ENCODE peak calls at places on chromosomes 6 and 20, in seven cellular contexts. B, H, P, K, D, O and C are unnamed samples.

GRCh38 chr6:2542858-2543218 is 207.9 kb downstream of the MYLK4 start:
- DNase-seq in O (peak; percentile 88), H (peak; percentile 10), B (no peak), D (peak; percentile 47), K (peak; percentile 39), P (no peak), C (peak; percentile 2)

GRCh38 chr6:317452-318144 is 25.3 kb downstream of the DUSP22 start:
- DNase-seq in D (no peak), B (peak; percentile 72), P (peak; percentile 79), K (no peak), O (no peak), H (no peak), C (no peak)

GRCh38 chr6:130708338-130708737 is 118.9 kb upstream of the SMLR1 start:
- DNase-seq in D (no peak), H (peak; percentile 10), O (no peak), P (no peak), K (peak; percentile 34), B (no peak), C (peak; percentile 74)

GRCh38 chr6:82712826-82713225 is 349.2 kb downstream of the TPBG start:
- DNase-seq in K (no peak), O (no peak), D (no peak), B (no peak), H (no peak), P (no peak), C (no peak)

GRCh38 chr20:38330638-38331037 is 15.6 kb upstream of the LBP start:
- DNase-seq in B (no peak), D (no peak), P (no peak), O (no peak), H (no peak), K (no peak), C (no peak)

GRCh38 chr6:97147421-97147820 is 135.6 kb downstream of the MMS22L start:
- DNase-seq in B (no peak), H (no peak), K (no peak), D (no peak), P (no peak), O (no peak), C (no peak)

GRCh38 chr6:5490495-5491069 is 229.3 kb downstream of the FARS2 start:
- DNase-seq in K (no peak), D (no peak), P (no peak), O (no peak), B (no peak), H (no peak), C (no peak)

GRCh38 chr6:11298651-11299420 is 66.4 kb upstream of the NEDD9 start:
- DNase-seq in B (no peak), K (no peak), O (peak; percentile 49), P (no peak), H (no peak), D (no peak), C (no peak)

GRCh38 chr20:3563548-3564177 is 92.8 kb downstream of the ATRN start:
- DNase-seq in P (no peak), O (peak; percentile 54), H (peak; percentile 62), K (peak; percentile 7), B (no peak), D (no peak), C (peak; percentile 60)

GRCh38 chr20:50172347-50173013 is 18.1 kb upstream of the CEBPB start:
- DNase-seq in H (peak; percentile 69), O (peak; percentile 60), K (no peak), D (peak; percentile 93), P (peak; percentile 87), B (no peak), C (no peak)

GRCh38 chr20:48283470-48284110 is 498.3 kb upstream of the SULF2 start:
- DNase-seq in O (peak; percentile 77), D (no peak), P (no peak), H (peak; percentile 69), K (peak; percentile 48), B (peak; percentile 77), C (peak; percentile 41)

DNA sequence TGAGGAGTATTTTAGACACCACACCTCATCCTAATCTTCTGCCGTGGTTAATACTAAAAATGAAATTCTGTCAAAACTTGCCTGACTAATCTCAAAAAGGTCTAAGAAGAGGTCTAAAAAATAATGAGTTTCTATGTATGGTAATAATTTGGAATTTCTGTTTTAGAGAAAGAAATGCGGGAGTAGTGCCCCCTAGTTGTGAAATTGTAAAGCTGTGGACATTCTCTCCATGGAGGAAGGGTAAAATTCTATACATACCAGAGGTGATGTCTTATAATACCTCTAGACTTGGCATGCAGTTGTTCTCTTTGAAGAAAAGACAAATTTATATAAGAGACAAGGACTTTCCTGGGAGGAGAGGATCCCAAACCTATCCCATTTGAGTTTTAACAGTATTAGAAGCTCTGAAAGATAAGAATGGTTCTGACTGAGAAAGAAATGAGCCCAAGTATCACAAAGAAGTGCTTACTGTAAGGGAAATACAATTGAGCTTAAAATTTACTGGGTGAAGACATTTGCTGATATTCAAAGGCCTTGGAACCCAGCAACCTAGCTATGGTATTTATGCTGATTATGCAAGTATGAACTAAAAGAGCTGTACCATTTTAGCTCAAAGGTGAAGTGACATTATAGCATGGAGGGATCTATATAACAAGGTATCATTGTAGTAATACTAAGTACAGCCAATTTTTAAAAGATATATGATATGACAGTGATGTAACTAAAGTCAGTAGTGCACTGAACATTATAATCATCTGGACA is 5.1 kb upstream of the EPHA7 start:
- DNase-seq in D (no peak), K (no peak), B (no peak), P (no peak), H (no peak), O (peak; percentile 28), C (no peak)
- TF ChIP-seq CTCF in D (peak; percentile 62), K (peak; percentile 54), B (no peak), P (peak; percentile 27), H (peak; percentile 50), O (peak; percentile 69), C (peak; percentile 71)

GRCh38 chr6:47182291-47182957 is 127.3 kb downstream of the TNFRSF21 start:
- DNase-seq in H (no peak), B (no peak), O (no peak), K (no peak), D (no peak), P (no peak), C (no peak)

GRCh38 chr6:47181681-47182080 is 128.0 kb downstream of the TNFRSF21 start:
- DNase-seq in D (no peak), B (no peak), K (no peak), O (no peak), H (no peak), P (no peak), C (no peak)

GRCh38 chr6:47179286-47179685 is 130.4 kb downstream of the TNFRSF21 start:
- DNase-seq in H (no peak), O (no peak), D (no peak), B (no peak), P (no peak), K (no peak), C (no peak)

GRCh38 chr6:47175656-47176055 is 133.5 kb upstream of the ADGRF1 start:
- DNase-seq in K (no peak), D (no peak), H (no peak), P (no peak), B (no peak), O (no peak), C (no peak)

DNA sequence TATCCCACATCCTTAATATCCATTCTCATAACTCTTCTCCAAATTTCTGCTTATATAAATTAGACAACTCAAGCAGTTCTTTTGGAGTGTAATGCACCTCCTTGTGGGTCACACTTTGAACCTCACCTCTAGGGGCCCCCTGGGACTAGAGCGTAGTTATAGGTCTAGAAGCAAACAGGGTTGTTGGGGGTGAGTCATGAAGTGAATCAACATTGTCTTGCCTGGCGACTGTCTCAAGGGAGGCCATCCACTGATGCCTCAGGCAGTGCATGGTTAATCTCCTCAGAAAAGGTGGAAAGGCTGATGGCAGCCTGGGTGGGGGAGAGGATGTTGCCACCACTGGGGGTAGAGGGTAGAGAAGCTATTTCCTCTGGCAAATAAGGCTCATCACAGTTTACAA is 129.1 kb downstream of the TNFRSF21 start:
- DNase-seq in K (no peak), B (no peak), D (no peak), O (peak; percentile 61), H (peak; percentile 41), P (no peak), C (peak; percentile 66)
- TF ChIP-seq CTCF in K (no peak), B (no peak), D (no peak), O (no peak), H (no peak), P (no peak), C (peak; percentile 44)

GRCh38 chr6:106557837-106558236 is 71.5 kb downstream of the RTN4IP1 start:
- DNase-seq in H (no peak), K (no peak), O (no peak), B (no peak), P (no peak), D (no peak), C (no peak)
- TF ChIP-seq CTCF in H (no peak), K (no peak), O (no peak), B (no peak), P (no peak), D (no peak), C (no peak)

DNA sequence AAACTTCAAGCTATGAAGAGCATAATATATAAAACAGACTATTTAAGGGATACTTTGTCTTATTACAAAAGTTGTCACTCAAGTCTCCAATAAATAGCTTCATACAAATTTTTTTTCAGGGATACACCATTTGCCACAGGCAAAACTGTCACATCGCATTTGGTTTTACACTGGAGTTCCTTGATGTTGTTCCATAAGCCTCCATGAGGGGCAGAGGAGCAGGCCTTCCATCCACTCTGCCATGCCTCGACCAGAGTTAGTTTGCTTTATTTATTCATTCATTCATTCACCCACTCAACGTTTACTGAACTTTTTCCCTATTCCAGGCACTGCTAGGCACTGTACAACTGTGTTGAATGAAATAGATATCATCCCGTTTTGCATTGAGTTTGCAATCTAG is 246.6 kb downstream of the PHF3 start:
- DNase-seq in O (no peak), K (no peak), P (no peak), B (no peak), H (no peak), D (no peak), C (no peak)
- TF ChIP-seq CTCF in O (peak; percentile 13), K (peak; percentile 43), P (no peak), B (no peak), H (peak; percentile 23), D (no peak), C (peak; percentile 49)

GRCh38 chr6:168637853-168638252 is 196.9 kb downstream of the SMOC2 start:
- DNase-seq in B (no peak), K (no peak), D (no peak), H (no peak), O (no peak), P (no peak), C (no peak)

GRCh38 chr6:168640181-168640580 is 199.2 kb downstream of the SMOC2 start:
- DNase-seq in H (no peak), O (no peak), K (no peak), P (no peak), B (no peak), D (no peak), C (no peak)

GRCh38 chr6:168638497-168639072 is 197.6 kb downstream of the SMOC2 start:
- DNase-seq in D (no peak), B (no peak), H (no peak), K (no peak), O (no peak), P (no peak), C (no peak)

GRCh38 chr6:168634928-168635327 is 193.9 kb downstream of the SMOC2 start:
- DNase-seq in K (no peak), O (no peak), P (no peak), B (no peak), H (no peak), D (no peak), C (no peak)

GRCh38 chr6:168636147-168636982 is 195.4 kb downstream of the SMOC2 start:
- DNase-seq in K (no peak), D (no peak), H (no peak), P (no peak), B (no peak), O (no peak), C (no peak)
- TF ChIP-seq CTCF in K (no peak), D (no peak), H (no peak), P (no peak), B (no peak), O (no peak), C (no peak)